ENCODE peak calls at places on chromosome 21, in four cellular contexts. K is naive thymus-derived CD4-positive, alpha-beta T cell; V is cardiac muscle cell; X is SJSA1. W is an unnamed sample.

GRCh38 chr21:42614811-42615342 is 38.5 kb upstream of the PDE9A start:
- DNase-seq in K (peak; percentile 23), V (no peak), X (no peak), W (peak; percentile 31)

GRCh38 chr21:46002841-46003574 is 21.4 kb downstream of the COL6A1 start:
- DNase-seq in X (peak; percentile 47), V (no peak), K (no peak), W (no peak)

GRCh38 chr21:44905016-44905724 is 15.5 kb downstream of the ITGB2 start:
- DNase-seq in K (no peak), V (no peak), X (no peak), W (no peak)

GRCh38 chr21:45322960-45323461 is 35.3 kb upstream of the POFUT2 start:
- DNase-seq in K (no peak), X (no peak), V (peak; percentile 72), W (no peak)

GRCh38 chr21:45747802-45748445 is 104.4 kb downstream of the PCBP3 start:
- DNase-seq in K (no peak), V (peak; percentile 19), X (peak; percentile 90), W (no peak)

GRCh38 chr21:45146301-45146700 is 71.9 kb downstream of the ADARB1 start:
- DNase-seq in X (peak; percentile 19), V (peak; percentile 60), K (no peak), W (no peak)

GRCh38 chr21:45900034-45900868 is 81.3 kb upstream of the COL6A1 start:
- DNase-seq in X (no peak), K (no peak), V (no peak), W (no peak)

GRCh38 chr21:45977396-45977795 is 4.2 kb upstream of the COL6A1 start:
- DNase-seq in V (peak; percentile 41), X (peak; percentile 61), K (no peak), W (no peak)

GRCh38 chr21:27269646-27270045 is 302.8 kb upstream of the ADAMTS5 start:
- DNase-seq in K (no peak), X (no peak), V (peak; percentile 91), W (no peak)

GRCh38 chr21:37595944-37596343 is 229.4 kb downstream of the DYRK1A start:
- DNase-seq in X (no peak), K (no peak), V (no peak), W (no peak)

GRCh38 chr21:45383111-45383614 is 21.8 kb upstream of the COL18A1 start:
- DNase-seq in V (no peak), X (no peak), K (no peak), W (no peak)

GRCh38 chr21:42187976-42188653 is 30.8 kb upstream of the ABCG1 start:
- DNase-seq in V (peak; percentile 62), K (peak; percentile 39), X (no peak), W (peak; percentile 89)

GRCh38 chr21:41600556-41600955 is 92.6 kb upstream of the TMPRSS2 start:
- DNase-seq in V (no peak), X (no peak), K (no peak), W (no peak)

GRCh38 chr21:23119491-23119890 is 2121.3 kb downstream of the NCAM2 start:
- DNase-seq in K (no peak), V (no peak), X (no peak), W (no peak)

GRCh38 chr21:38958940-38959685 is 153.4 kb downstream of the ETS2 start:
- DNase-seq in X (no peak), K (no peak), V (peak; percentile 88), W (no peak)

GRCh38 chr21:38957575-38958340 is 152.0 kb downstream of the ETS2 start:
- DNase-seq in X (no peak), K (no peak), V (no peak), W (no peak)

GRCh38 chr21:38955495-38955894 is 149.8 kb downstream of the ETS2 start:
- DNase-seq in V (peak; percentile 42), X (no peak), K (no peak), W (no peak)

GRCh38 chr21:38956006-38956405 is 150.3 kb downstream of the ETS2 start:
- DNase-seq in K (no peak), V (peak; percentile 29), X (no peak), W (no peak)

DNA sequence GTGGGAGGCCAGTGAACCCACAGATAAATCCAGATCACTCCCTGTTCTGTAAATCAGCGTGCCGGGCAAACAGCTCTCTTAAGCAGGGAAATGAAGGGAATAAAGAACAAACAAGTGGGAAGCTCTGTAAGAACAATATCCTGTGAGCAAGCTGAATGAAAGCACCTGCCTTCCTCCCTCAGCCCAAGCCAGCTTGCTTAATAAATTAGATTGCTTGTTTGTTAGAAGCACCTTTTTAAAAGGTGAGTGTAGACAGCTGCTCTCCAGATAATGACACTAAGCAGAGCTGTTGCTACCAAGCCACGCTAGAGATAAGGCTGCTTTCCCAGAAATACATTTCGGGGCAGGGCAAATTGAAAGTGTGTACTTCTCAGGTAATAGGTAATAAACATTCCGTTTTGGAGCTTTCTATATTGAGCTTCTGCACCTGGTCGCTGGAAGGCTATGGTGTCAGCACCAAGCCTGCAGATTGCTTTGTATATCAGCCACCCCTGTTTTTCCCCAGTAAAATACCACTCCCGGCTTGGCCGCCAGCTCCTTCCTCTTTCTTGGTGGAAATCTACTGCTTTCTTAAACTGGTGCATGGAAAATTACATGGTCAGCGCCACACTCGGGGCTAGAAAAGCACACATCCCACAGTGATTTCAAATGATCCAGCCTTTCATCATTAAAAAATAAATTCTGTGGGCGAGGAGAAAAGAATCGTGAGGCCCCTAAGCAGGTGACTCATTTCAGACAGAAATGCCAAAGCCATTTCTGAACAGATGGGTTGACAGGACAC is 151.3 kb downstream of the ETS2 start:
- DNase-seq in V (no peak), K (no peak), X (no peak), W (no peak)
- H3K9me3 ChIP-seq in V (no peaks in the 10 kb centered on the region), K (no peaks in the 10 kb centered on the region), X (no peaks in the 10 kb centered on the region), W (no peaks in the 10 kb centered on the region)

DNA sequence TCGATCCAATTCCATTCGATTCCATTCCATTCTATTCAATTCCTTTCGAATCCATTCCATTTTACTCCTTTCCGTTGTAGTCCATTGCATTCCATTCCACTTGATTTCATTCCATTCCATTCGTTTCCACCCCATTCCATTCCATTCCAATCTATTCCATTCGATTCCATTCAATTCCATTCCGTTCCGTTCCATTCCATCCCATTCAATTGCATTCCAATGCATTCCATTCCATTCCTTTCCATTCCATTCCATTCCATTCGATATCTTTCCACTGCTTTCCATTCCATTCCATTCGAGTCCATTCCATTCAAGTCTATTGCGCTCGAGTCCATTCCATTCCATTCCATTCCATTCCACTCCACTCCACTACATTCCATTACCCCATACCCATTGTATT is 2568.7 kb upstream of the TPTE start:
- DNase-seq in V (no peak), X (no peak), K (no peak), W (no peak)
- H3K9me3 ChIP-seq in V (peaks cover 75% of the 10 kb centered on the region), X (peaks cover 51% of the 10 kb centered on the region), K (peaks cover 3% of the 10 kb centered on the region), W (peaks cover 65% of the 10 kb centered on the region)

DNA sequence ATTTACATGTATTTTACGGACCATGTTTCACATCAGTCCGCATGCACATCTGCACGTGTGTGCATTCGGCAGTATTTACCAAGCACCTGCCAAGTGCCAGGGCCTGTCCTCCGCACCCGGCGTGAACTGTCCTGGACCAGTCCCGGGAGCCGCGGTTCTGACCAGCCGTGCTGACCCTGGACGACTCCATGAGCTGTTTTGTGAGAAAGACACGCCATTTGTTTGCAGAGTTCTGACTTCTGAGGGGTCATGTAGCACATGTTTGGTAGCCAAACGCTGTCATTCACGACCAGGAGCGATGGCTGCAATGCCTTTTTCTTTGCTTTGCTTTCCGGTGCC is 3.3 kb upstream of the OLIG2 start:
- DNase-seq in X (no peak), V (no peak), K (no peak), W (no peak)
- H3K9me3 ChIP-seq in X (peaks cover 7% of the 10 kb centered on the region), V (no peaks in the 10 kb centered on the region), K (no peaks in the 10 kb centered on the region), W (no peaks in the 10 kb centered on the region)

GRCh38 chr21:28396421-28396820 is 596.3 kb downstream of the LTN1 start:
- DNase-seq in V (no peak), K (no peak), X (no peak), W (no peak)
- H3K9me3 ChIP-seq in V (no peaks in the 10 kb centered on the region), K (no peaks in the 10 kb centered on the region), X (peaks cover 8% of the 10 kb centered on the region), W (no peaks in the 10 kb centered on the region)

GRCh38 chr21:31157756-31158155 is 119.5 kb upstream of the KRTAP19-8 start:
- DNase-seq in V (no peak), K (no peak), X (no peak), W (no peak)

GRCh38 chr21:31156662-31157061 is 118.4 kb upstream of the KRTAP19-8 start:
- DNase-seq in V (no peak), X (no peak), K (no peak), W (no peak)

GRCh38 chr21:31161157-31161556 is 122.9 kb upstream of the KRTAP19-8 start:
- DNase-seq in X (no peak), K (no peak), V (peak; percentile 30), W (no peak)

GRCh38 chr21:31159808-31160207 is 121.5 kb upstream of the KRTAP19-8 start:
- DNase-seq in X (no peak), V (no peak), K (no peak), W (no peak)

DNA sequence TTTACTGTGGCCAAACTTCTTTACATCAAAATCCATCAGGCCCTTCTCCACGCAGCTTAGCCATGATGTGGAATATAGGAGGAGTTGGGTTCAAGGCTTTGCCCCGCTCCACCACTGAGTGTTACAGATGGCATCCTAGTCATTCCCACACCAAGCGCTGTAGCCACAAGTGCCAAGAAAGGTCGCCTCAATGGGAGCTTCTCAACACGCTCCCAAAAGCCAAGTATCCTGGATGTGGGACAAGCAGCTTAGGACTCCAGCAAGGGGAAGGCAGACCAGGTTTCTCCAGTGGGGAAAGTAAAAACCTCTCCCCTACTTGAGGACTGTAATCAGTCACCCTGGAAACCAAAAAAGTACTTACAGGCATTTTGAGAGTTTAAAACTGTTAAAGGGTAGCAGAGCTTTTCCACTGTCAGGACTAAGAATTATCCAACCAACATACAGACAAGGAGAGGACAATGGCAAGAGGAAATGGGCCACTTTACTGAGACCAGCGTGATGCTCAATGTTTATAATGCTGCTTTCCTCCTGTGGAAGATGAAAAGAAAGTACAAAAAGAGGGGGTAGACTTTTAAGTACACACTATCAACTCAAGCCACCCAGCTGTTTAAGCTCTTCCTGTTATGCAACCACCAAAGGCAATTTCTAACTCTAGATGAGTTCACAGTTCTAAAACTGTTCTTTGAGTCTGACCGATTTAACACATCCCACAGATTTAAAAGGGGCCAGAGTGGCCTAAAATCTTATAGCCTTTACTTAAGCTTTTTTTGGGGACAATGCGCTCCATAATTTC is 120.7 kb upstream of the KRTAP19-8 start:
- DNase-seq in V (peak; percentile 75), X (no peak), K (no peak), W (no peak)
- H3K9me3 ChIP-seq in V (no peaks in the 10 kb centered on the region), X (peaks cover 4% of the 10 kb centered on the region), K (no peaks in the 10 kb centered on the region), W (peaks cover 5% of the 10 kb centered on the region)